ENCODE peak calls at places on chromosome 11, in four cellular contexts. One of them, this sample, is unnamed.

GRCh38 chr11:19428206-19429001 is 187.7 kb upstream of the E2F8 start:
- DNase-seq in stimulated activated CD4-positive, alpha-beta T cell treated with anti-CD3 and anti-CD28 coated beads, Interleukin-2, amount 100 ng/mL, for 24 hours: no peak
- DNase-seq in stimulated activated naive CD4-positive, alpha-beta T cell: no peak
- DNase-seq in NCI-H1105 treated with DMSO at 0.1 percent for 48 hours: peak
- DNase-seq in this sample: no peak

GRCh38 chr11:15115686-15116085 is 963 bp downstream of the INSC start:
- DNase-seq in stimulated activated naive CD4-positive, alpha-beta T cell: no peak
- DNase-seq in stimulated activated CD4-positive, alpha-beta T cell treated with anti-CD3 and anti-CD28 coated beads, Interleukin-2, amount 100 ng/mL, for 24 hours: no peak
- DNase-seq in NCI-H1105 treated with DMSO at 0.1 percent for 48 hours: no peak
- DNase-seq in this sample: no peak

GRCh38 chr11:12149672-12150225 is 39.4 kb downstream of the MICAL2 start:
- DNase-seq in stimulated activated CD4-positive, alpha-beta T cell treated with anti-CD3 and anti-CD28 coated beads, Interleukin-2, amount 100 ng/mL, for 24 hours: peak
- DNase-seq in NCI-H1105 treated with DMSO at 0.1 percent for 48 hours: no peak
- DNase-seq in stimulated activated naive CD4-positive, alpha-beta T cell: no peak
- DNase-seq in this sample: peak

GRCh38 chr11:74134661-74135515 is 35.9 kb downstream of the C2CD3 start:
- DNase-seq in stimulated activated CD4-positive, alpha-beta T cell treated with anti-CD3 and anti-CD28 coated beads, Interleukin-2, amount 100 ng/mL, for 24 hours: no peak
- DNase-seq in stimulated activated naive CD4-positive, alpha-beta T cell: no peak
- DNase-seq in NCI-H1105 treated with DMSO at 0.1 percent for 48 hours: no peak
- DNase-seq in this sample: no peak

GRCh38 chr11:5367461-5368074 is 16.0 kb upstream of the OR51M1 start:
- DNase-seq in stimulated activated naive CD4-positive, alpha-beta T cell: no peak
- DNase-seq in NCI-H1105 treated with DMSO at 0.1 percent for 48 hours: no peak
- DNase-seq in stimulated activated CD4-positive, alpha-beta T cell treated with anti-CD3 and anti-CD28 coated beads, Interleukin-2, amount 100 ng/mL, for 24 hours: no peak
- DNase-seq in this sample: no peak

GRCh38 chr11:123672568-123672967 is 18.1 kb upstream of the SCN3B start:
- DNase-seq in stimulated activated naive CD4-positive, alpha-beta T cell: no peak
- DNase-seq in NCI-H1105 treated with DMSO at 0.1 percent for 48 hours: no peak
- DNase-seq in stimulated activated CD4-positive, alpha-beta T cell treated with anti-CD3 and anti-CD28 coated beads, Interleukin-2, amount 100 ng/mL, for 24 hours: no peak
- DNase-seq in this sample: no peak

GRCh38 chr11:108177570-108177969 is 44.9 kb downstream of the NPAT start:
- DNase-seq in NCI-H1105 treated with DMSO at 0.1 percent for 48 hours: no peak
- DNase-seq in stimulated activated naive CD4-positive, alpha-beta T cell: no peak
- DNase-seq in stimulated activated CD4-positive, alpha-beta T cell treated with anti-CD3 and anti-CD28 coated beads, Interleukin-2, amount 100 ng/mL, for 24 hours: no peak
- DNase-seq in this sample: no peak

GRCh38 chr11:18379201-18379600 is 15.2 kb upstream of the LDHA start:
- DNase-seq in stimulated activated CD4-positive, alpha-beta T cell treated with anti-CD3 and anti-CD28 coated beads, Interleukin-2, amount 100 ng/mL, for 24 hours: no peak
- DNase-seq in stimulated activated naive CD4-positive, alpha-beta T cell: no peak
- DNase-seq in NCI-H1105 treated with DMSO at 0.1 percent for 48 hours: no peak
- DNase-seq in this sample: no peak

GRCh38 chr11:57515332-57516060 is at the start of gene SLC43A1:
- DNase-seq in stimulated activated CD4-positive, alpha-beta T cell treated with anti-CD3 and anti-CD28 coated beads, Interleukin-2, amount 100 ng/mL, for 24 hours: peak
- DNase-seq in NCI-H1105 treated with DMSO at 0.1 percent for 48 hours: peak
- DNase-seq in stimulated activated naive CD4-positive, alpha-beta T cell: no peak
- DNase-seq in this sample: peak

GRCh38 chr11:464316-464715 is 14.2 kb downstream of the PTDSS2 start:
- DNase-seq in stimulated activated CD4-positive, alpha-beta T cell treated with anti-CD3 and anti-CD28 coated beads, Interleukin-2, amount 100 ng/mL, for 24 hours: no peak
- DNase-seq in NCI-H1105 treated with DMSO at 0.1 percent for 48 hours: no peak
- DNase-seq in stimulated activated naive CD4-positive, alpha-beta T cell: no peak
- DNase-seq in this sample: no peak

GRCh38 chr11:28144808-28145207 is 36.6 kb downstream of the METTL15 start:
- DNase-seq in stimulated activated CD4-positive, alpha-beta T cell treated with anti-CD3 and anti-CD28 coated beads, Interleukin-2, amount 100 ng/mL, for 24 hours: no peak
- DNase-seq in NCI-H1105 treated with DMSO at 0.1 percent for 48 hours: no peak
- DNase-seq in stimulated activated naive CD4-positive, alpha-beta T cell: no peak
- DNase-seq in this sample: no peak

GRCh38 chr11:8386134-8386864 is 122.6 kb upstream of the LMO1 start:
- DNase-seq in stimulated activated CD4-positive, alpha-beta T cell treated with anti-CD3 and anti-CD28 coated beads, Interleukin-2, amount 100 ng/mL, for 24 hours: no peak
- DNase-seq in stimulated activated naive CD4-positive, alpha-beta T cell: no peak
- DNase-seq in NCI-H1105 treated with DMSO at 0.1 percent for 48 hours: no peak
- DNase-seq in this sample: no peak

GRCh38 chr11:2463766-2464277 is 19.0 kb downstream of the KCNQ1 start:
- DNase-seq in NCI-H1105 treated with DMSO at 0.1 percent for 48 hours: no peak
- DNase-seq in stimulated activated naive CD4-positive, alpha-beta T cell: no peak
- DNase-seq in stimulated activated CD4-positive, alpha-beta T cell treated with anti-CD3 and anti-CD28 coated beads, Interleukin-2, amount 100 ng/mL, for 24 hours: peak
- DNase-seq in this sample: no peak

GRCh38 chr11:35814720-35815305 is 129.0 kb upstream of the LDLRAD3 start:
- DNase-seq in stimulated activated naive CD4-positive, alpha-beta T cell: no peak
- DNase-seq in stimulated activated CD4-positive, alpha-beta T cell treated with anti-CD3 and anti-CD28 coated beads, Interleukin-2, amount 100 ng/mL, for 24 hours: no peak
- DNase-seq in NCI-H1105 treated with DMSO at 0.1 percent for 48 hours: no peak
- DNase-seq in this sample: no peak

GRCh38 chr11:19121646-19122045 is 4.7 kb downstream of the ZDHHC13 start:
- DNase-seq in stimulated activated naive CD4-positive, alpha-beta T cell: no peak
- DNase-seq in stimulated activated CD4-positive, alpha-beta T cell treated with anti-CD3 and anti-CD28 coated beads, Interleukin-2, amount 100 ng/mL, for 24 hours: no peak
- DNase-seq in NCI-H1105 treated with DMSO at 0.1 percent for 48 hours: no peak
- DNase-seq in this sample: no peak

GRCh38 chr11:64100345-64100744 is 64.6 kb downstream of the FLRT1 start:
- DNase-seq in NCI-H1105 treated with DMSO at 0.1 percent for 48 hours: peak
- DNase-seq in stimulated activated naive CD4-positive, alpha-beta T cell: no peak
- DNase-seq in stimulated activated CD4-positive, alpha-beta T cell treated with anti-CD3 and anti-CD28 coated beads, Interleukin-2, amount 100 ng/mL, for 24 hours: no peak
- DNase-seq in this sample: no peak

GRCh38 chr11:22163394-22163797 is 29.5 kb upstream of the ANO5 start:
- DNase-seq in NCI-H1105 treated with DMSO at 0.1 percent for 48 hours: no peak
- DNase-seq in stimulated activated naive CD4-positive, alpha-beta T cell: no peak
- DNase-seq in stimulated activated CD4-positive, alpha-beta T cell treated with anti-CD3 and anti-CD28 coated beads, Interleukin-2, amount 100 ng/mL, for 24 hours: no peak
- DNase-seq in this sample: no peak

GRCh38 chr11:6547177-6547576 is 50.1 kb downstream of the DNHD1 start:
- DNase-seq in stimulated activated naive CD4-positive, alpha-beta T cell: no peak
- DNase-seq in NCI-H1105 treated with DMSO at 0.1 percent for 48 hours: no peak
- DNase-seq in stimulated activated CD4-positive, alpha-beta T cell treated with anti-CD3 and anti-CD28 coated beads, Interleukin-2, amount 100 ng/mL, for 24 hours: no peak
- DNase-seq in this sample: no peak

GRCh38 chr11:5486421-5486820 is 2.1 kb upstream of the OR52D1 start:
- DNase-seq in NCI-H1105 treated with DMSO at 0.1 percent for 48 hours: no peak
- DNase-seq in stimulated activated naive CD4-positive, alpha-beta T cell: no peak
- DNase-seq in stimulated activated CD4-positive, alpha-beta T cell treated with anti-CD3 and anti-CD28 coated beads, Interleukin-2, amount 100 ng/mL, for 24 hours: no peak
- DNase-seq in this sample: peak

This sample was measured in T-helper 2 cell treated with Interferon-gamma antibody and Interleukin-4, amounts not matched to agents 5 μg/mL and 100 μg/mL, for 36 hours.